ENCODE peak calls at places on chromosomes 4 and X, in four cellular contexts. Y, U, V and F are unnamed samples.

GRCh38 chrX:51866156-51866555 is 27.3 kb upstream of the MAGED1 start:
- DNase-seq in V (no peak), U (no peak), Y (no peak), F (no peak)

GRCh38 chr4:102825261-102826071 is 1.9 kb downstream of the UBE2D3 start:
- DNase-seq in U (no peak), Y (peak; percentile 50), V (peak; percentile 79), F (peak; percentile 71)

GRCh38 chr4:8209176-8209874 is 10.2 kb downstream of the SH3TC1 start:
- DNase-seq in V (no peak), Y (no peak), U (no peak), F (no peak)

GRCh38 chr4:170750519-170750918 is 660.8 kb upstream of the AADAT start:
- DNase-seq in V (no peak), Y (no peak), U (no peak), F (no peak)

GRCh38 chr4:7330031-7330596 is 104.6 kb downstream of the PSAPL1 start:
- DNase-seq in U (no peak), Y (no peak), V (no peak), F (no peak)

GRCh38 chr4:163865010-163865409 is 370.5 kb downstream of the TMA16 start:
- DNase-seq in V (no peak), U (no peak), Y (no peak), F (no peak)

GRCh38 chr4:54085284-54085683 is 14.7 kb upstream of the GSX2 start:
- DNase-seq in Y (no peak), U (no peak), V (no peak), F (peak; percentile 81)

GRCh38 chr4:113835005-113835404 is 73.5 kb upstream of the CAMK2D start:
- DNase-seq in V (no peak), U (no peak), Y (no peak), F (peak; percentile 63)

GRCh38 chr4:147361726-147362125 is 119.2 kb upstream of the EDNRA start:
- DNase-seq in Y (no peak), U (no peak), V (no peak), F (peak; percentile 72)

GRCh38 chr4:93911671-93912070 is 83.1 kb downstream of the ATOH1 start:
- DNase-seq in Y (no peak), V (no peak), U (no peak), F (no peak)

GRCh38 chrX:154840856-154841255 is 6.4 kb upstream of the SMIM9 start:
- DNase-seq in Y (no peak), U (no peak), V (peak; percentile 86), F (peak; percentile 33)